ENCODE peak calls at places on chromosomes 11 and 22, in five cellular contexts. U, F, W, Y and X are unnamed samples.

GRCh38 chr22:23179381-23180294 is 671 bp upstream of the BCR start:
- DNase-seq in U (no peak), F (no peak), W (peak), Y (no peak), X (peak)

GRCh38 chr11:13772223-13773046 is 104.0 kb downstream of the FAR1 start:
- DNase-seq in U (peak), F (no peak), W (peak), Y (peak), X (peak)

GRCh38 chr11:108796551-108796950 is 131.7 kb downstream of the DDX10 start:
- DNase-seq in U (no peak), F (no peak), W (no peak), Y (no peak), X (no peak)

GRCh38 chr11:107562647-107563208 is 2.8 kb downstream of the ALKBH8 start:
- DNase-seq in U (peak), F (no peak), W (no peak), Y (no peak), X (peak)

GRCh38 chr11:75689861-75690641 is 21.2 kb upstream of the MAP6 start:
- DNase-seq in U (no peak), F (no peak), W (no peak), Y (no peak), X (peak)

GRCh38 chr22:20530368-20531153 is 23.2 kb downstream of the MED15 start:
- DNase-seq in U (peak), F (no peak), W (peak), Y (no peak), X (peak)

GRCh38 chr22:43098356-43098755 is 9.2 kb upstream of the TTLL1 start:
- DNase-seq in U (no peak), F (no peak), W (no peak), Y (no peak), X (no peak)

GRCh38 chr11:69880803-69881445 is 61.7 kb upstream of the FGF3 start:
- DNase-seq in U (no peak), F (peak), W (no peak), Y (no peak), X (no peak)

GRCh38 chr22:26364066-26365015 is 64.7 kb upstream of the ASPHD2 start:
- DNase-seq in U (peak), F (peak), W (peak), Y (peak), X (peak)

GRCh38 chr22:37555029-37555428 is 5.3 kb upstream of the CDC42EP1 start:
- DNase-seq in U (no peak), F (no peak), W (no peak), Y (no peak), X (no peak)

GRCh38 chr11:95682552-95682951 is 107.0 kb downstream of the FAM76B start:
- DNase-seq in U (peak), F (no peak), W (no peak), Y (no peak), X (no peak)

GRCh38 chr11:59667812-59668187 is 1.0 kb downstream of the PATL1 start:
- DNase-seq in U (no peak), F (no peak), W (no peak), Y (no peak), X (no peak)

GRCh38 chr22:33405194-33405593 is 347.0 kb upstream of the SYN3 start:
- DNase-seq in U (no peak), F (no peak), W (peak), Y (no peak), X (peak)

GRCh38 chr11:130103296-130103814 is 33.7 kb downstream of the APLP2 start:
- DNase-seq in U (peak), F (no peak), W (no peak), Y (no peak), X (no peak)

GRCh38 chr22:28822930-28823481 is 22.6 kb upstream of the XBP1 start:
- DNase-seq in U (no peak), F (no peak), W (no peak), Y (no peak), X (no peak)

GRCh38 chr22:37623075-37624016 is 14.7 kb downstream of the GGA1 start:
- DNase-seq in U (peak), F (peak), W (peak), Y (peak), X (peak)

GRCh38 chr11:58957922-58958321 is 18.6 kb downstream of the GLYATL1 start:
- DNase-seq in U (no peak), F (no peak), W (no peak), Y (no peak), X (no peak)

GRCh38 chr22:41948142-41948541 is 1.2 kb upstream of the CENPM start:
- DNase-seq in U (no peak), F (no peak), W (no peak), Y (no peak), X (no peak)

GRCh38 chr11:64902102-64902900 is 14.7 kb downstream of the ATG2A start:
- DNase-seq in U (no peak), F (no peak), W (no peak), Y (no peak), X (no peak)

GRCh38 chr11:68694404-68695297 is 10.3 kb downstream of the GAL start:
- DNase-seq in U (no peak), F (no peak), W (peak), Y (no peak), X (no peak)

GRCh38 chr11:82634091-82634490 is 99.6 kb downstream of the FAM181B start:
- DNase-seq in U (no peak), F (no peak), W (no peak), Y (no peak), X (peak)

GRCh38 chr22:22023581-22024137 is 41.1 kb upstream of the TOP3B start:
- DNase-seq in U (no peak), F (no peak), W (peak), Y (no peak), X (no peak)

GRCh38 chr11:122756417-122756816 is 81.9 kb upstream of the CRTAM start:
- DNase-seq in U (no peak), F (no peak), W (peak), Y (no peak), X (no peak)

GRCh38 chr11:11572386-11572785 is 49.4 kb downstream of the GALNT18 start:
- DNase-seq in U (peak), F (no peak), W (no peak), Y (no peak), X (no peak)

GRCh38 chr11:10886652-10887250 is 28.9 kb upstream of the ZBED5 start:
- DNase-seq in U (no peak), F (no peak), W (peak), Y (no peak), X (peak)

GRCh38 chr11:118705111-118705741 is 25.8 kb upstream of the TREH start:
- DNase-seq in U (no peak), F (no peak), W (no peak), Y (no peak), X (no peak)

GRCh38 chr11:61907871-61908729 is 9.3 kb downstream of the RAB3IL1 start:
- DNase-seq in U (no peak), F (no peak), W (no peak), Y (no peak), X (no peak)

GRCh38 chr11:61905801-61906521 is 11.4 kb downstream of the RAB3IL1 start:
- DNase-seq in U (no peak), F (no peak), W (no peak), Y (no peak), X (no peak)

GRCh38 chr11:61906522-61906909 is 10.8 kb downstream of the RAB3IL1 start:
- DNase-seq in U (no peak), F (no peak), W (no peak), Y (no peak), X (no peak)

GRCh38 chr11:61908730-61909622 is 8.4 kb downstream of the RAB3IL1 start:
- DNase-seq in U (no peak), F (no peak), W (no peak), Y (no peak), X (no peak)

GRCh38 chr11:61907282-61907681 is 10.1 kb downstream of the RAB3IL1 start:
- DNase-seq in U (no peak), F (no peak), W (no peak), Y (no peak), X (no peak)
- H2AK5ac ChIP-seq in U (no peak), F (no peak), W (no peak), Y (no peak), X (no peak)

DNA sequence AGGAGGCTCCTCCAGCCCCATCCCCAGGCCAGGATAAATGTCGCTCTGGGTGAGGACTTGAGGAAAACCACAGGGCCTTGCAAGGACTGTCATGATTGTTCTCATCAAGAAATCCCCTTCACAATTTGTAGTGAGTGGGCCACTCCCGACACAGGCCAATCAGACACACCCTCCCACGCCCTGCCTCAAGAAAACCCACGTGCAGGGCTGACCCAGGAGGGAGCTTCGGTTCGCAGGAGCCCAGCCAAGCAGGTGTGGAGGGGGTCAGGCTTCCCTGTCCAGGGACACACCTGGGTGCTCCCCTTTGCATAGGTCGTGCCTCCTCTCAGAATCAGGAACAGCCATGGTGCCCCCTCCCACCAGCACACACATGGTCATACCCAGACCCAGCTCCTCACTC is 43.2 kb downstream of the SHANK2 start:
- DNase-seq in U (no peak), F (no peak), W (no peak), Y (no peak), X (no peak)
- H3K9ac ChIP-seq in U (no peak), F (no peak), W (no peak), Y (no peak), X (no peak)

DNA sequence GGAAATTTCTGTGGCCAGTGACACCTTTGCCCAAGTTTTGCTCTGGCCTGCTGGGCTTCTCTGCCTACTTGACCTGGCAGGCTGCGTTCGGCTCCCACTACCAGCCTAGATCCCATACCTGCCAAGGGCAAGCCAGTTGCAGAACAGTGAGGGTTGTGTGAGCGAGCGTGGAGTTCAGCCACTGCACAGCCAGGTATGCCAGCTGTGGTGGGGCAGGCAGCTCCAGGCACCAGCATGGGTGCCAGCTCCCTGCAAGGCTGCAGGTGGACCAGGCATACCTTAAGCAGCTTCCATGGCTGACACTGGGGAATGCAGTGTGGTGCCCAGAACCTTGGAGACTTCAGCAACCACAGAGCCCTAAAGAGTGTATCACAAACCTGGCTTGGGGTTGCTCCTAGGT is 133.5 kb downstream of the LDLRAD3 start:
- DNase-seq in U (no peak), F (no peak), W (no peak), Y (no peak), X (no peak)
- H2AK5ac ChIP-seq in U (peak), F (no peak), W (no peak), Y (no peak), X (no peak)

DNA sequence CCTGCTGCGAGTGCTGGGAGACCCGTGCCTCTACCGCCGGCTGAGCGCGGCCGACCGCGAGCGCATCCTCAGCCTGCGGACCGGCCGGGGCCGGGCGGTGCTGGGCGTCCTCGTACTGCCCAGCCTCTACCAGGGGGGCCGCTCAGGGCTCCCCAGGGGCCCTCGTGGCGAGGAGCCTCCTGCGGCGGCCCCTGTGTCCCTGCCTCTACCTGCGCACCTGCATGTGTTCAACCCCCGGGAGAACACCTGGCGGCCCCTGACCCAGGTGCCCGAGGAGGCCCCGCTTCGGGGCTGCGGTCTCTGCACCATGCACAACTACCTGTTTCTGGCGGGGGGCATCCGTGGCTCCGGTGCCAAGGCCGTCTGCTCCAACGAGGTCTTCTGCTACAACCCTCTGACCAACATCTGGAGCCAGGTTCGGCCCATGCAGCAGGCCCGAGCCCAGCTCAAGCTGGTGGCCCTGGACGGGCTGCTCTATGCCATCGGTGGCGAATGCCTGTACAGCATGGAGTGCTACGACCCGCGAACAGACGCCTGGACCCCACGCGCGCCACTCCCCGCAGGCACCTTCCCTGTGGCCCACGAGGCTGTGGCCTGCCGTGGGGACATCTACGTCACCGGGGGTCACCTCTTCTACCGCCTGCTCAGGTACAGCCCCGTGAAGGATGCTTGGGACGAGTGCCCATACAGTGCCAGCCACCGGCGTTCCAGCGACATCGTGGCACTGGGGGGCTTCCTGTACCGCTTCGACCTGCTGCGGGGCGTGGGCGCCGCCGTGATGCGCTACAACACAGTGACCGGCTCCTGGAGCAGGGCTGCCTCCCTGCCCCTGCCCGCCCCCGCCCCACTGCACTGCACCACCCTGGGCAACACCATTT is 3.5 kb downstream of the KLHDC7B start:
- DNase-seq in U (no peak), F (no peak), W (no peak), Y (peak), X (no peak)
- H3K9ac ChIP-seq in U (no peak), F (no peak), W (no peak), Y (no peak), X (no peak)

GRCh38 chr11:202490-202889 is 4.7 kb downstream of the BET1L start:
- DNase-seq in U (no peak), F (no peak), W (no peak), Y (peak), X (no peak)
- H2AK5ac ChIP-seq in U (no peak), F (no peak), W (no peak), Y (no peak), X (no peak)